ENCODE peak calls at places on chromosomes 2 and 18, in six cellular contexts. One of them, this sample, is unnamed.

GRCh38 chr18:76425299-76426101 is 69.5 kb downstream of the ZNF516 start:
- DNase-seq in adrenal gland: no peak
- DNase-seq in H1: peak; percentile 15
- DNase-seq in IMR-90: peak; percentile 52
- DNase-seq in endothelial cell of umbilical vein: no peak
- DNase-seq in heart left ventricle: no peak
- DNase-seq in this sample: no peak

GRCh38 chr2:209305746-209306196 is 118.1 kb upstream of the MAP2 start:
- DNase-seq in IMR-90: no peak
- DNase-seq in endothelial cell of umbilical vein: no peak
- DNase-seq in H1: no peak
- DNase-seq in adrenal gland: no peak
- DNase-seq in heart left ventricle: no peak
- DNase-seq in this sample: no peak

GRCh38 chr2:178197791-178198190 is 3.5 kb downstream of the OSBPL6 start:
- DNase-seq in H1: no peak
- DNase-seq in IMR-90: no peak
- DNase-seq in heart left ventricle: no peak
- DNase-seq in endothelial cell of umbilical vein: no peak
- DNase-seq in adrenal gland: no peak
- DNase-seq in this sample: no peak

GRCh38 chr18:69097349-69097748 is 299.5 kb downstream of the CCDC102B start:
- DNase-seq in endothelial cell of umbilical vein: no peak
- DNase-seq in adrenal gland: no peak
- DNase-seq in H1: no peak
- DNase-seq in IMR-90: no peak
- DNase-seq in heart left ventricle: no peak
- DNase-seq in this sample: no peak

GRCh38 chr2:128446049-128446811 is 127.6 kb upstream of the HS6ST1 start:
- DNase-seq in IMR-90: no peak
- DNase-seq in endothelial cell of umbilical vein: no peak
- DNase-seq in H1: no peak
- DNase-seq in heart left ventricle: no peak
- DNase-seq in adrenal gland: no peak
- DNase-seq in this sample: no peak

GRCh38 chr2:19611491-19612332 is 253.3 kb upstream of the OSR1 start:
- DNase-seq in IMR-90: peak; percentile 98
- DNase-seq in adrenal gland: no peak
- DNase-seq in endothelial cell of umbilical vein: no peak
- DNase-seq in H1: no peak
- DNase-seq in heart left ventricle: no peak
- DNase-seq in this sample: no peak

GRCh38 chr18:9712606-9713005 is 4.5 kb downstream of the RAB31 start:
- DNase-seq in IMR-90: no peak
- DNase-seq in endothelial cell of umbilical vein: no peak
- DNase-seq in H1: no peak
- DNase-seq in heart left ventricle: no peak
- DNase-seq in adrenal gland: no peak
- DNase-seq in this sample: no peak

GRCh38 chr2:163934134-163934533 is 198.3 kb upstream of the FIGN start:
- DNase-seq in adrenal gland: no peak
- DNase-seq in heart left ventricle: no peak
- DNase-seq in endothelial cell of umbilical vein: no peak
- DNase-seq in H1: no peak
- DNase-seq in IMR-90: no peak
- DNase-seq in this sample: no peak

GRCh38 chr18:79786781-79787526 is 10.8 kb upstream of the KCNG2 start:
- DNase-seq in IMR-90: peak; percentile 66
- DNase-seq in endothelial cell of umbilical vein: no peak
- DNase-seq in heart left ventricle: no peak
- DNase-seq in H1: no peak
- DNase-seq in adrenal gland: no peak
- DNase-seq in this sample: no peak

GRCh38 chr2:108534577-108535379 is 508 bp downstream of the LIMS1 start:
- DNase-seq in endothelial cell of umbilical vein: peak; percentile 75
- DNase-seq in adrenal gland: peak; percentile 61
- DNase-seq in heart left ventricle: peak; percentile 27
- DNase-seq in H1: no peak
- DNase-seq in IMR-90: no peak
- DNase-seq in this sample: no peak

GRCh38 chr2:194166818-194167217 is 1490.2 kb upstream of the SLC39A10 start:
- DNase-seq in endothelial cell of umbilical vein: peak; percentile 6
- DNase-seq in heart left ventricle: no peak
- DNase-seq in IMR-90: no peak
- DNase-seq in adrenal gland: no peak
- DNase-seq in H1: no peak
- DNase-seq in this sample: no peak

GRCh38 chr2:190819835-190820234 is 60.8 kb upstream of the GLS start:
- DNase-seq in adrenal gland: no peak
- DNase-seq in IMR-90: peak; percentile 79
- DNase-seq in heart left ventricle: no peak
- DNase-seq in H1: no peak
- DNase-seq in endothelial cell of umbilical vein: no peak
- DNase-seq in this sample: no peak

GRCh38 chr18:44507729-44508325 is 172.9 kb upstream of the SETBP1 start:
- DNase-seq in endothelial cell of umbilical vein: peak; percentile 99
- DNase-seq in IMR-90: no peak
- DNase-seq in heart left ventricle: peak; percentile 41
- DNase-seq in H1: no peak
- DNase-seq in adrenal gland: peak; percentile 30
- DNase-seq in this sample: peak; percentile 19

GRCh38 chr2:119062652-119063051 is 95.9 kb downstream of the C1QL2 start:
- DNase-seq in H1: no peak
- DNase-seq in heart left ventricle: no peak
- DNase-seq in adrenal gland: no peak
- DNase-seq in IMR-90: no peak
- DNase-seq in endothelial cell of umbilical vein: no peak
- DNase-seq in this sample: no peak

GRCh38 chr2:48202863-48203642 is 296.8 kb upstream of the FBXO11 start:
- DNase-seq in H1: no peak
- DNase-seq in endothelial cell of umbilical vein: no peak
- DNase-seq in adrenal gland: no peak
- DNase-seq in IMR-90: no peak
- DNase-seq in heart left ventricle: no peak
- DNase-seq in this sample: no peak

GRCh38 chr2:215870088-215870490 is 143.3 kb downstream of the MREG start:
- DNase-seq in H1: no peak
- DNase-seq in endothelial cell of umbilical vein: no peak
- DNase-seq in adrenal gland: no peak
- DNase-seq in heart left ventricle: no peak
- DNase-seq in IMR-90: peak; percentile 72
- DNase-seq in this sample: no peak

GRCh38 chr2:136098441-136098840 is 19.5 kb downstream of the CXCR4 start:
- DNase-seq in heart left ventricle: no peak
- DNase-seq in endothelial cell of umbilical vein: no peak
- DNase-seq in adrenal gland: no peak
- DNase-seq in H1: no peak
- DNase-seq in IMR-90: no peak
- DNase-seq in this sample: no peak

GRCh38 chr2:108833219-108833618 is 46.6 kb downstream of the CCDC138 start:
- DNase-seq in heart left ventricle: no peak
- DNase-seq in IMR-90: peak; percentile 36
- DNase-seq in adrenal gland: no peak
- DNase-seq in endothelial cell of umbilical vein: peak; percentile 47
- DNase-seq in H1: no peak
- DNase-seq in this sample: no peak

GRCh38 chr2:37610638-37611289 is 60.7 kb downstream of the CDC42EP3 start:
- DNase-seq in heart left ventricle: no peak
- DNase-seq in endothelial cell of umbilical vein: no peak
- DNase-seq in IMR-90: no peak
- DNase-seq in H1: no peak
- DNase-seq in adrenal gland: no peak
- DNase-seq in this sample: no peak

GRCh38 chr2:38148501-38148900 is 72.5 kb upstream of the CYP1B1 start:
- DNase-seq in endothelial cell of umbilical vein: no peak
- DNase-seq in IMR-90: peak; percentile 60
- DNase-seq in adrenal gland: peak; percentile 41
- DNase-seq in heart left ventricle: no peak
- DNase-seq in H1: no peak
- DNase-seq in this sample: peak; percentile 53

GRCh38 chr2:20443276-20443920 is 3.5 kb upstream of the RHOB start:
- DNase-seq in endothelial cell of umbilical vein: peak; percentile 86
- DNase-seq in heart left ventricle: no peak
- DNase-seq in adrenal gland: peak; percentile 52
- DNase-seq in IMR-90: peak; percentile 57
- DNase-seq in H1: no peak
- DNase-seq in this sample: peak; percentile 82

GRCh38 chr2:217875138-217875537 is 127.7 kb downstream of the TNS1 start:
- DNase-seq in heart left ventricle: no peak
- DNase-seq in adrenal gland: no peak
- DNase-seq in H1: no peak
- DNase-seq in IMR-90: no peak
- DNase-seq in endothelial cell of umbilical vein: no peak
- DNase-seq in this sample: no peak

GRCh38 chr2:168562971-168563370 is 106.9 kb downstream of the CERS6 start:
- DNase-seq in heart left ventricle: no peak
- DNase-seq in IMR-90: no peak
- DNase-seq in H1: no peak
- DNase-seq in endothelial cell of umbilical vein: no peak
- DNase-seq in adrenal gland: no peak
- DNase-seq in this sample: no peak

GRCh38 chr18:50051288-50051687 is 143.7 kb downstream of the MYO5B start:
- DNase-seq in adrenal gland: peak; percentile 16
- DNase-seq in IMR-90: no peak
- DNase-seq in H1: no peak
- DNase-seq in endothelial cell of umbilical vein: no peak
- DNase-seq in heart left ventricle: no peak
- DNase-seq in this sample: peak; percentile 37

GRCh38 chr18:60024857-60025256 is 125.1 kb downstream of the PMAIP1 start:
- DNase-seq in heart left ventricle: no peak
- DNase-seq in IMR-90: no peak
- DNase-seq in adrenal gland: no peak
- DNase-seq in endothelial cell of umbilical vein: no peak
- DNase-seq in H1: no peak
- DNase-seq in this sample: no peak

GRCh38 chr18:49020621-49021021 is 69.9 kb upstream of the SMAD7 start:
- DNase-seq in adrenal gland: no peak
- DNase-seq in H1: no peak
- DNase-seq in IMR-90: peak; percentile 17
- DNase-seq in heart left ventricle: no peak
- DNase-seq in endothelial cell of umbilical vein: no peak
- DNase-seq in this sample: no peak

GRCh38 chr18:12301263-12302005 is 6.6 kb upstream of the TUBB6 start:
- DNase-seq in adrenal gland: no peak
- DNase-seq in H1: no peak
- DNase-seq in IMR-90: no peak
- DNase-seq in heart left ventricle: no peak
- DNase-seq in endothelial cell of umbilical vein: no peak
- DNase-seq in this sample: no peak

GRCh38 chr18:58862851-58863538 is 1.7 kb upstream of the ZNF532 start:
- DNase-seq in H1: no peak
- DNase-seq in IMR-90: peak; percentile 62
- DNase-seq in heart left ventricle: peak; percentile 39
- DNase-seq in adrenal gland: no peak
- DNase-seq in endothelial cell of umbilical vein: peak; percentile 55
- DNase-seq in this sample: peak; percentile 27

GRCh38 chr2:80748576-80748975 is 444.0 kb upstream of the LRRTM1 start:
- DNase-seq in endothelial cell of umbilical vein: no peak
- DNase-seq in H1: no peak
- DNase-seq in heart left ventricle: no peak
- DNase-seq in IMR-90: no peak
- DNase-seq in adrenal gland: no peak
- DNase-seq in this sample: no peak

GRCh38 chr2:219060821-219061791 is at the start of gene IHH:
- DNase-seq in H1: no peak
- DNase-seq in IMR-90: no peak
- DNase-seq in endothelial cell of umbilical vein: no peak
- DNase-seq in heart left ventricle: no peak
- DNase-seq in adrenal gland: no peak
- DNase-seq in this sample: no peak

GRCh38 chr2:221779614-221780067 is 207.5 kb upstream of the EPHA4 start:
- DNase-seq in H1: no peak
- DNase-seq in endothelial cell of umbilical vein: peak; percentile 91
- DNase-seq in adrenal gland: no peak
- DNase-seq in heart left ventricle: peak; percentile 8
- DNase-seq in IMR-90: peak; percentile 81
- DNase-seq in this sample: no peak

GRCh38 chr2:77977486-77978063 is 455.4 kb upstream of the LRRTM4 start:
- DNase-seq in adrenal gland: no peak
- DNase-seq in IMR-90: no peak
- DNase-seq in H1: no peak
- DNase-seq in endothelial cell of umbilical vein: no peak
- DNase-seq in heart left ventricle: no peak
- DNase-seq in this sample: no peak
- TF ChIP-seq CTCF in adrenal gland: no peak
- TF ChIP-seq CTCF in IMR-90: no peak
- TF ChIP-seq CTCF in H1: no peak
- TF ChIP-seq CTCF in endothelial cell of umbilical vein: no peak
- TF ChIP-seq CTCF in heart left ventricle: no peak
- TF ChIP-seq CTCF in this sample: no peak

GRCh38 chr2:223082701-223083100 is 30.7 kb downstream of the KCNE4 start:
- DNase-seq in endothelial cell of umbilical vein: no peak
- DNase-seq in adrenal gland: no peak
- DNase-seq in IMR-90: peak; percentile 87
- DNase-seq in H1: no peak
- DNase-seq in heart left ventricle: no peak
- DNase-seq in this sample: no peak
- TF ChIP-seq POLR2A in endothelial cell of umbilical vein: no peak
- TF ChIP-seq POLR2A in adrenal gland: no peak
- TF ChIP-seq POLR2A in IMR-90: no peak
- TF ChIP-seq POLR2A in H1: no peak
- TF ChIP-seq POLR2A in heart left ventricle: no peak
- TF ChIP-seq POLR2A in this sample: no peak

GRCh38 chr2:46294185-46294836 is 2.9 kb upstream of the EPAS1 start:
- DNase-seq in endothelial cell of umbilical vein: peak; percentile 44
- DNase-seq in adrenal gland: no peak
- DNase-seq in IMR-90: no peak
- DNase-seq in heart left ventricle: no peak
- DNase-seq in H1: no peak
- DNase-seq in this sample: peak; percentile 49
- TF ChIP-seq CTCF in endothelial cell of umbilical vein: peak; percentile 10
- TF ChIP-seq CTCF in adrenal gland: no peak
- TF ChIP-seq CTCF in IMR-90: peak; percentile 46
- TF ChIP-seq CTCF in heart left ventricle: peak; percentile 36
- TF ChIP-seq CTCF in H1: peak; percentile 73
- TF ChIP-seq CTCF in this sample: no peak

DNA sequence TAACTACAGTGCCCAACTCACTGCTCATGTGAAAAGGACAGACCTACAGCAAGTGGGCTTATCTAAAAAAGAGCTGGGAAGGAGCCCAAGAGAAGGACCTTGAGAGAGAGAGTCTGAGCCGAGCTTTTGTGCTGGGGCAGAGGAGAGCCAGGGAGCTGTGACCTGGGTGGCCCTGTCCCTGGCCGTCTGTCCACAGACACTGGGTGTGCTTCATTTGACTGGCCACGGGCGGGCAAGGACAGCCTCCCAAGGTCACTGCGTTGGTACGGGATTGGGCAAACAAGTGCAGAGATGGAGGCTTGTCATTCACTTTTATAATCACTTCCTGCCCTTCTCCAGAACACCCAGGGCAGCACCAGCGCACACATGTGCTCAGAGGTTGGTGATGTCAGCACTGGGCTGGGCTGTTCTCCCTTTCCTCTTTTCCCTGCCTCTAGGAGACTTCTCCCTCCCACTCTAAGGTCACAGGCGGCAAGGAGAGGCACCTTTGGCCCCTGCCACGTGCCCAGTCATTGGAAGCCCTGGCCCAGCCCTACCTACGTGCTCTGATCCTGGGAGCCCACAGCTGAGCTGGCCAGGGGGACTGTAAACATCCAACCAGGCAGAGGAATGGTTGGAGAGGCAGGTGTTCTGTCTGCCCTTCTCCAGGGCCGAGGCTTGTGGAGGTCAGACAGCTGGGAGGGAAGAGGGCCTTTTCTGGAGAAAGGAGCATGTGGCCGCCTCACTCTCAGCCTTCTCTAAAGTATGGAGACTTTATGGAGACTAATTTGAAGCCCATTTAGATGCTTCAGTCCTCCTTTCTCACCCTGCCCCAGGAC is 6.4 kb upstream of the PSD4 start:
- DNase-seq in endothelial cell of umbilical vein: no peak
- DNase-seq in IMR-90: no peak
- DNase-seq in heart left ventricle: no peak
- DNase-seq in adrenal gland: peak; percentile 94
- DNase-seq in H1: no peak
- DNase-seq in this sample: peak; percentile 50
- TF ChIP-seq POLR2A in endothelial cell of umbilical vein: no peak
- TF ChIP-seq POLR2A in IMR-90: no peak
- TF ChIP-seq POLR2A in heart left ventricle: no peak
- TF ChIP-seq POLR2A in adrenal gland: no peak
- TF ChIP-seq POLR2A in H1: no peak
- TF ChIP-seq POLR2A in this sample: no peak